ENCODE peak calls at places on chromosome 2, in eight cellular contexts. S is H7, G is brain microvascular endothelial cell, N is dorsolateral prefrontal cortex, L is hepatocyte, O is left ventricle myocardium inferior, C is neural progenitor cell, Q is astrocyte of the spinal cord. B is an unnamed sample.

GRCh38 chr2:47494267-47495130 is 91.5 kb downstream of the MSH2 start:
- DNase-seq in S (peak; percentile 19), G (no peak), N (no peak), L (no peak), O (no peak), C (no peak), Q (no peak), B (no peak)

GRCh38 chr2:207133862-207134519 is 31.8 kb downstream of the KLF7 start:
- DNase-seq in S (no peak), G (peak; percentile 73), N (no peak), L (peak; percentile 47), O (peak; percentile 79), C (peak; percentile 16), Q (peak; percentile 93), B (peak; percentile 98)

GRCh38 chr2:237057893-237058300 is 27.8 kb upstream of the COPS8 start:
- DNase-seq in S (no peak), G (no peak), N (no peak), L (no peak), O (no peak), C (no peak), Q (no peak), B (no peak)

GRCh38 chr2:127275356-127275755 is 18.6 kb downstream of the ERCC3 start:
- DNase-seq in S (no peak), G (no peak), N (peak; percentile 62), L (no peak), O (no peak), C (no peak), Q (no peak), B (no peak)

GRCh38 chr2:73081181-73081671 is 9.7 kb upstream of the SFXN5 start:
- DNase-seq in S (peak; percentile 91), G (no peak), N (no peak), L (no peak), O (no peak), C (peak; percentile 28), Q (no peak), B (no peak)

GRCh38 chr2:37343537-37344434 is 644 bp upstream of the QPCT start:
- DNase-seq in S (peak; percentile 66), G (peak; percentile 51), N (peak; percentile 35), L (peak; percentile 51), O (no peak), C (peak; percentile 26), Q (peak; percentile 67), B (peak; percentile 71)

GRCh38 chr2:127154985-127155650 is 48.2 kb upstream of the BIN1 start:
- DNase-seq in S (no peak), G (no peak), N (no peak), L (no peak), O (no peak), C (no peak), Q (peak; percentile 63), B (peak; percentile 85)

GRCh38 chr2:164739966-164740365 is 101.7 kb downstream of the COBLL1 start:
- DNase-seq in S (no peak), G (peak; percentile 38), N (no peak), L (no peak), O (no peak), C (no peak), Q (peak; percentile 79), B (no peak)

GRCh38 chr2:16281451-16282330 is 341.3 kb downstream of the MYCN start:
- DNase-seq in S (peak; percentile 60), G (no peak), N (no peak), L (peak; percentile 78), O (no peak), C (peak; percentile 71), Q (peak; percentile 3), B (no peak)

GRCh38 chr2:135819211-135819610 is 17.8 kb downstream of the LCT start:
- DNase-seq in S (peak; percentile 69), G (peak; percentile 46), N (no peak), L (no peak), O (no peak), C (peak; percentile 32), Q (peak; percentile 21), B (peak; percentile 49)

GRCh38 chr2:97675714-97676113 is 6.2 kb downstream of the C2orf92 start:
- DNase-seq in S (no peak), G (no peak), N (no peak), L (no peak), O (no peak), C (no peak), Q (no peak), B (no peak)

GRCh38 chr2:108591163-108591562 is 56.9 kb downstream of the LIMS1 start:
- DNase-seq in S (no peak), G (no peak), N (no peak), L (no peak), O (no peak), C (no peak), Q (no peak), B (no peak)

GRCh38 chr2:46706264-46706983 is 209.2 kb downstream of the MCFD2 start:
- DNase-seq in S (no peak), G (no peak), N (no peak), L (no peak), O (no peak), C (peak; percentile 10), Q (no peak), B (no peak)

GRCh38 chr2:148928395-148928794 is 53.4 kb downstream of the KIF5C start:
- DNase-seq in S (no peak), G (no peak), N (no peak), L (no peak), O (no peak), C (no peak), Q (no peak), B (no peak)

GRCh38 chr2:41779873-41780272 is 267.9 kb upstream of the PKDCC start:
- DNase-seq in S (no peak), G (no peak), N (no peak), L (no peak), O (no peak), C (no peak), Q (no peak), B (no peak)

GRCh38 chr2:48232351-48232750 is 297.6 kb upstream of the STON1 start:
- DNase-seq in S (no peak), G (no peak), N (no peak), L (no peak), O (no peak), C (no peak), Q (no peak), B (no peak)

GRCh38 chr2:7887441-7887840 is 794.4 kb upstream of the ID2 start:
- DNase-seq in S (no peak), G (no peak), N (no peak), L (no peak), O (no peak), C (no peak), Q (no peak), B (no peak)

GRCh38 chr2:127196549-127196948 is 23.6 kb downstream of the CYP27C1 start:
- DNase-seq in S (no peak), G (no peak), N (no peak), L (no peak), O (no peak), C (no peak), Q (no peak), B (no peak)

GRCh38 chr2:219294356-219295351 is 14.5 kb downstream of the PTPRN start:
- DNase-seq in S (peak; percentile 99), G (peak; percentile 60), N (peak; percentile 84), L (peak; percentile 94), O (peak; percentile 86), C (peak; percentile 93), Q (peak; percentile 77), B (peak; percentile 68)

GRCh38 chr2:219123356-219124143 is 37.1 kb downstream of the NHEJ1 start:
- DNase-seq in S (no peak), G (no peak), N (no peak), L (peak; percentile 52), O (no peak), C (no peak), Q (no peak), B (no peak)

GRCh38 chr2:234091432-234091879 is 41.0 kb downstream of the SPP2 start:
- DNase-seq in S (peak; percentile 19), G (no peak), N (no peak), L (no peak), O (no peak), C (no peak), Q (peak; percentile 17), B (peak; percentile 20)

GRCh38 chr2:31354837-31355236 is 59.7 kb downstream of the XDH start:
- DNase-seq in S (peak; percentile 45), G (no peak), N (no peak), L (no peak), O (no peak), C (no peak), Q (peak; percentile 21), B (no peak)

GRCh38 chr2:199186226-199186864 is 271.4 kb downstream of the SATB2 start:
- DNase-seq in S (no peak), G (no peak), N (no peak), L (no peak), O (no peak), C (peak; percentile 18), Q (no peak), B (no peak)

DNA sequence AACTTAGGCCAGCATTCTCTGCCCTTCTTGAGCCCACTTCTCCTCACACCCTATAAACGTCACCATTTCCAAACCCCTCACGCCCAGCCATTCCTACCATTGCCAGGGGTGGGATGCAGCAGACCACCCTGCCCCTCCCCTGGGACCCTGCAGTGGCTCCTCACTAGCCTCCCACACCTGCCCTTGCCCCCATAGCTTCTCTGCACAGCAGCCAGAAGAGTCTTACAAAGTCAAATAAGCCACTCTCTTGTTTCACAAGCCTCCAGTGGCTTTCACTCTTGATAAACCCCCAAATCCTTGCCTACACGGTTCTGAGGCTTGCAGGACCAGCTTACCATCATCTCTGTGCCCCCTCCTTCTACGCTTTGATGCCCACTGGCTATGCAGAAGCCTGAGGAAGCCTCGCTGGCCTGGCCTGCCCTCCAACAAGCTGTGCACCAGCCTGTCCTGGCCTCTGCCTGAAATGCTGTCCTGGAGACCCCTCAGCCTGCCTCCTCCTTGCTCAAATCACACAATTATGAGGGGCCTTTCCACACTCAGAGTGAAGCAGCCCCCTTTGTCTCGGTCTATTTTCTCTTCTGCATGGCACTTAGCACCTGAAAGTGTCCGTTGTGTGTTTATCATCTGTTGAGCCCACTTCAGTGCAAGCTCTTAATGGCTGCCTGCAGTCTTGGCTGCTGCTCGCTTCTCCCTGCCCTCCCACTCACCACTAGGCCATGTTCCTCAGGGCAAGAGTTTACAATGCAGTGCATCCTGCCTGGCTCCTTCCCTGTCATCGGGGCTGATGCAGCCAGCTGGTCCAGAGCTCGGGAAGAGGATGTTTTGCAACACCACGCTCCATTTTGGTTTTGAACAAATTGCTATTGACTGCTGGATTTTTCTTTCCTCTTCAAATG is 82.6 kb upstream of the RGPD5 start:
- DNase-seq in S (no peak), G (no peak), N (no peak), L (no peak), O (no peak), C (no peak), Q (no peak), B (peak; percentile 29)
- H3K4me3 ChIP-seq in S (no peak overlapping the region), G (no peak overlapping the region), N (no peak overlapping the region), L (no peak overlapping the region), O (no peak overlapping the region), C (no peak overlapping the region), Q (no peak overlapping the region), B (no peak overlapping the region)

GRCh38 chr2:60533114-60534033 is 20.1 kb downstream of the BCL11A start:
- DNase-seq in S (no peak), G (no peak), N (no peak), L (peak; percentile 53), O (no peak), C (no peak), Q (peak; percentile 62), B (peak; percentile 78)
- H3K4me3 ChIP-seq in S (no peak overlapping the region), G (no peak overlapping the region), N (peak overlapping the region; percentile 46), L (no peak overlapping the region), O (peak overlapping the region; percentile 29), C (no peak overlapping the region), Q (no peak overlapping the region), B (no peak overlapping the region)

GRCh38 chr2:106542730-106543359 is 55.7 kb downstream of the CD8B2 start:
- DNase-seq in S (peak; percentile 84), G (peak; percentile 43), N (peak; percentile 75), L (peak; percentile 75), O (peak; percentile 65), C (peak; percentile 77), Q (peak; percentile 25), B (peak; percentile 28)
- H3K4me3 ChIP-seq in S (peak overlapping the region; percentile 18), G (no peak overlapping the region), N (peak overlapping the region; percentile 53), L (peak overlapping the region; percentile 5), O (peak overlapping the region; percentile 47), C (peak overlapping the region; percentile 34), Q (no peak overlapping the region), B (no peak overlapping the region)

GRCh38 chr2:157076526-157077161 is 180.9 kb upstream of the GALNT5 start:
- DNase-seq in S (no peak), G (no peak), N (no peak), L (no peak), O (no peak), C (no peak), Q (no peak), B (no peak)
- H3K4me3 ChIP-seq in S (no peak overlapping the region), G (no peak overlapping the region), N (no peak overlapping the region), L (no peak overlapping the region), O (no peak overlapping the region), C (no peak overlapping the region), Q (no peak overlapping the region), B (no peak overlapping the region)

B was measured in foreskin fibroblast.